ENCODE peak calls at places on chromosomes 3 and 15, in four cellular contexts. T is HEK293T, W is K562, X is GM12878. Q is an unnamed sample.

GRCh38 chr15:26113296-26113695 is 250.2 kb upstream of the ATP10A start:
- DNase-seq in X (no peak), T (no peak), W (no peak), Q (no peak)

GRCh38 chr15:57797608-57798267 is 91.2 kb downstream of the POLR2M start:
- DNase-seq in X (no peak), T (no peak), W (no peak), Q (no peak)

GRCh38 chr15:45185903-45186770 is 1.6 kb downstream of the SHF start:
- DNase-seq in T (no peak), W (no peak), X (no peak), Q (no peak)

GRCh38 chr3:87397210-87397609 is 120.8 kb upstream of the POU1F1 start:
- DNase-seq in W (no peak), T (no peak), X (no peak), Q (no peak)

GRCh38 chr15:48634934-48635333 is 10.6 kb downstream of the FBN1 start:
- DNase-seq in X (no peak), W (no peak), T (no peak), Q (no peak)

GRCh38 chr3:174951023-174951422 is 91.9 kb downstream of the NAALADL2 start:
- DNase-seq in X (no peak), T (no peak), W (no peak), Q (no peak)

GRCh38 chr15:54594115-54594514 is 602.6 kb downstream of the RSL24D1 start:
- DNase-seq in X (no peak), T (no peak), W (no peak), Q (no peak)

GRCh38 chr3:13705702-13706280 is 156.9 kb downstream of the FBLN2 start:
- DNase-seq in X (no peak), T (no peak), W (no peak), Q (no peak)

GRCh38 chr15:40565333-40566238 is 744 bp upstream of the CCDC32 start:
- DNase-seq in X (no peak), T (no peak), W (no peak), Q (peak)

GRCh38 chr3:42699511-42699971 is 3.1 kb downstream of the HHATL start:
- DNase-seq in X (no peak), W (no peak), T (no peak), Q (no peak)

GRCh38 chr3:194081826-194082225 is 54.1 kb upstream of the HES1 start:
- DNase-seq in X (no peak), T (no peak), W (no peak), Q (no peak)

GRCh38 chr3:128561504-128561903 is 68.5 kb upstream of the GATA2 start:
- DNase-seq in T (no peak), W (no peak), X (no peak), Q (no peak)

GRCh38 chr3:128556949-128557348 is 63.9 kb upstream of the GATA2 start:
- DNase-seq in W (no peak), X (no peak), T (no peak), Q (no peak)

GRCh38 chr3:128560768-128561167 is 67.8 kb upstream of the GATA2 start:
- DNase-seq in T (no peak), W (no peak), X (no peak), Q (no peak)

GRCh38 chr3:128557531-128558280 is 64.7 kb upstream of the GATA2 start:
- DNase-seq in X (no peak), T (no peak), W (no peak), Q (no peak)

DNA sequence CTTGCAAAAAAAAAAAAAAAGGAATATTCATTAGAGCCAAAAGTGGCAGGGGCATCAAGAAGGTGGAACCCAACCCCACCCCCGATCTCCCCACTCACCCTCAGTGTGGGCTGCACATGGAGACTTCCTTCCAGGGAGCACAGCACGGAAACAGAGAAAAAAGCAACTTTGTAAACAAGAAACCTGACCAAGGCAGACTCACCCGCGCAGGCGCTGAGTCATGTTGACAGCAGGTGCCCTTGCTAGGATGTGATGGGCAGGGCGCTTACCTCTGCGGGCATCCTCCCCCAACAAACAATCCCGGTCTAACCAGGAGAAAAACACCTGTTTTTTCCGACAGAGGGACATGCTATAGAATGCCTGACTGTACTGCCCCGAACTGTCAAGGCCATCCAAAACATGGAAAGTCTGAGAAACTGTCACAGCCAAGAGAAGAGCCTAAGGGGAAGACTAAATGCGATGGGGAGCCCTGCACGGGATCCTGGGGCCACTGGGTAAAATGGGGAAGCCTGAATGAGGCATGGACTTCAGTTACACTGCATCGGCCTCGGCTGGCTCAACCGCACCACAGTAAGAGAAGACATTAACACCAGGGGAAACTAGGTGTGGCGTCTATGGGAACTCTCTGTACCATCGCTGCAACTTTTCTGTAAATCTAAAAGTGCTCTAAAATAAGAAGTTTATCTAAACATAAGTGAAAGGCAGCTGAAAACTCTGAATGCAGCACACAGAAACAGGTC is 66.7 kb upstream of the GATA2 start:
- DNase-seq in T (no peak), W (no peak), X (no peak), Q (no peak)
- TF ChIP-seq FOXK2 in T (no peak), W (peak), X (no peak), Q (no peak)

GRCh38 chr3:155934215-155934614 is 63.8 kb downstream of the GMPS start:
- DNase-seq in X (no peak), W (no peak), T (no peak), Q (no peak)
- TF ChIP-seq TARDBP in X (no peak), W (no peak), T (no peak), Q (no peak)

DNA sequence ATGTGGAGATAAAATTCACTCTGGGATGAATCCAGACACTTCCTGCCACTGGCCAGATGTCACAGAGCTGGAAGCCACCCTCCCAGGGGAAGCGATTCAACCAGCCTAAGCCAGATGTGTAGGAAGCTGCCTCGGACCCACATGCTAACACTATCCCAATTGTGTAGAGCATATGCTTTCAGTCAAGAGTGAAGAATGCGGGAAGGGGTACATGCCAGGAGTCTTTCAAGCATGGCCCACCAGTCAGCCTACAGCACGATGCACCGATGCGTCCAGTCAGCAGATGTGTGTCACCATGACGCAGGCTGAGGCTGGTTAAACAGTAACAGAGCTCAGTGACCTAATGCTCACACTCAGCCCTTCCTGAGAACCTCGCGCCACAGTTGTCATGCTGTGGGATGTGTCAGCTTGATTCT is 38.8 kb upstream of the BNC1 start:
- DNase-seq in W (no peak), X (no peak), T (no peak), Q (no peak)
- TF ChIP-seq FOXK2 in W (no peak), X (no peak), T (no peak), Q (no peak)

GRCh38 chr3:69359916-69360315 is 26.0 kb downstream of the FRMD4B start:
- DNase-seq in T (no peak), X (no peak), W (no peak), Q (no peak)

GRCh38 chr3:69360690-69361089 is 25.2 kb downstream of the FRMD4B start:
- DNase-seq in T (no peak), X (no peak), W (no peak), Q (no peak)

GRCh38 chr3:69357196-69357595 is 28.7 kb downstream of the FRMD4B start:
- DNase-seq in T (no peak), X (no peak), W (no peak), Q (no peak)

GRCh38 chr3:69354948-69355347 is 30.9 kb downstream of the FRMD4B start:
- DNase-seq in T (no peak), W (no peak), X (no peak), Q (no peak)

DNA sequence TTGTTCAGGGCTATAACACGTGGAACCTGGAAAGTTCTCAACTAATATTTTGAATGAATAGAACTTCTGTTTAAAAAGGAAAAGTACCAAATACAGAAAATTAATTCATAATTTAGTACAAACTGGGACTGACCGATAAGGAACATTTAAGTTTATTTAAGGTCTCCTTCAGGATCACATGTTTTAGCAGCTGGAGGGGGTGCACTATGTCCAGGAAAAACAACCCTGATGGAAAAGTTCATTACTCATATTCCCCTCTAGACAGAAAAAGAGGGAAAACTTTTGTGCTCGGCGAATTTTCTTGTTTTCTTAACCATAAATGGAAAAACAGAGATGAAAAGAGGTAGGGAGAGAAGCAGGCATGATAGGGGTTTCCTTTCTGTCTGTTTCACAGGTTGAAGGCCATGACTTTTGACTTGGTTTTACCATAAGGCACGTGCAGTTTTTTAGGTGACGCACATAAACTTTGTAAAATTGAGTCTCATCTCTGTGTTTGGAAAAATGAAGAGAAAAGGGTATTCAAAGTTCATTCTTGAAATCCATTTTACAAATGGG is 26.5 kb downstream of the FRMD4B start:
- DNase-seq in X (no peak), W (no peak), T (no peak), Q (no peak)
- TF ChIP-seq TARDBP in X (no peak), W (no peak), T (no peak), Q (no peak)

GRCh38 chr15:88604381-88604951 is 16.7 kb upstream of the AEN start:
- DNase-seq in X (no peak), T (no peak), W (no peak), Q (no peak)

GRCh38 chr15:88605507-88606436 is 15.4 kb upstream of the AEN start:
- DNase-seq in W (peak), X (no peak), T (peak), Q (no peak)

GRCh38 chr15:88606437-88606794 is 14.7 kb upstream of the AEN start:
- DNase-seq in X (no peak), W (no peak), T (no peak), Q (no peak)

GRCh38 chr15:88604972-88605506 is 16.1 kb upstream of the AEN start:
- DNase-seq in X (no peak), W (no peak), T (no peak), Q (no peak)

GRCh38 chr15:88603885-88604284 is 17.3 kb upstream of the AEN start:
- DNase-seq in T (no peak), X (no peak), W (no peak), Q (no peak)
- TF ChIP-seq FOXK2 in T (no peak), X (no peak), W (no peak), Q (no peak)

DNA sequence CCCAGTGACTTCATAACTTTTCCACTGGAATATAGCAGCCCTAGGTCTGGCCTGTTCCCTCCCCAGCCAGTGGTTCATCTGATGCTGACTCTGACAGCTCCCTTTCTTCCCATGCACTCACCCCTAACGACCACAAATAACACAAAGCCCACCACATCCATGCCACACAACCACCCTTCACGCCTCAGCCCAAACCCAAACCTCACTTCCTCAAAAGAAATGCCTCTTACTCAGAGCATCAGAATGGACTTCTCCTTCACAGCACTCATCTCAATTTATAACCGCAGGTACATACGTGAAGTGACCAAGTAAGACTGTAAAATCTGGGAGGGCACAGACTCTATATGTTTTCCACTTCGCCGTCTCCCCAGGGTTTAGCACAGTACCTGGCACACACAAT is 1.1 kb downstream of the RBSN start:
- DNase-seq in T (no peak), X (peak), W (no peak), Q (no peak)
- TF ChIP-seq TARDBP in T (no peak), X (no peak), W (no peak), Q (no peak)

GRCh38 chr15:68417051-68417450 is 14.9 kb downstream of the ITGA11 start:
- DNase-seq in T (no peak), W (no peak), X (no peak), Q (no peak)

GRCh38 chr15:68415061-68415460 is 16.9 kb downstream of the ITGA11 start:
- DNase-seq in W (no peak), T (no peak), X (no peak), Q (no peak)

GRCh38 chr15:68415501-68416157 is 16.3 kb downstream of the ITGA11 start:
- DNase-seq in W (peak), T (no peak), X (no peak), Q (no peak)

GRCh38 chr15:68414591-68414990 is 17.4 kb downstream of the ITGA11 start:
- DNase-seq in W (no peak), X (no peak), T (no peak), Q (no peak)

GRCh38 chr15:68416158-68416535 is 15.8 kb downstream of the ITGA11 start:
- DNase-seq in W (no peak), X (no peak), T (no peak), Q (no peak)
- TF ChIP-seq FOXK2 in W (no peak), X (no peak), T (no peak), Q (no peak)

GRCh38 chr3:69671082-69671952 is 67.9 kb upstream of the MITF start:
- DNase-seq in T (peak), X (no peak), W (peak), Q (peak)
- TF ChIP-seq TARDBP in T (no peak), X (no peak), W (no peak), Q (no peak)